ENCODE peak calls at places on chromosome 10, in seven cellular contexts. N is cardiac muscle cell, K is IMR-90, G is PC-3, S is heart left ventricle, I is K562, O is heart right ventricle. R is an unnamed sample. For H3K36me3, the result is how much of the 10 kb centered on the place peaks cover.

GRCh38 chr10:21803374-21803773 is 200.2 kb downstream of the DNAJC1 start:
- DNase-seq in S (no peak), N (no peak), K (no peak), I (no peak), O (no peak), G (no peak), R (no peak)

GRCh38 chr10:53601260-53601875 is 828.8 kb upstream of the MBL2 start:
- DNase-seq in K (peak), O (no peak), S (no peak), N (peak), G (peak), I (peak), R (no peak)

GRCh38 chr10:101736666-101737065 is 39.2 kb downstream of the FGF8 start:
- DNase-seq in G (no peak), K (no peak), N (no peak), S (no peak), O (no peak), I (no peak), R (no peak)

GRCh38 chr10:88756660-88757059 is 3.2 kb upstream of the LIPN start:
- DNase-seq in O (no peak), S (no peak), N (no peak), K (no peak), G (no peak), I (no peak), R (no peak)

GRCh38 chr10:64201936-64202335 is 680.7 kb downstream of the REEP3 start:
- DNase-seq in N (no peak), S (no peak), G (no peak), O (no peak), I (no peak), K (no peak), R (no peak)

GRCh38 chr10:120511165-120511564 is 54.1 kb downstream of the PLPP4 start:
- DNase-seq in N (no peak), G (peak), K (no peak), S (no peak), O (no peak), I (no peak), R (peak)

GRCh38 chr10:84540022-84540616 is 211.7 kb downstream of the CCSER2 start:
- DNase-seq in S (no peak), I (no peak), O (no peak), N (peak), K (peak), G (peak), R (peak)

GRCh38 chr10:113646337-113647201 is 17.3 kb downstream of the NRAP start:
- DNase-seq in S (no peak), G (no peak), N (no peak), O (no peak), I (no peak), K (no peak), R (no peak)

GRCh38 chr10:109914966-109915365 is 8.3 kb downstream of the XPNPEP1 start:
- DNase-seq in S (no peak), K (peak), O (no peak), G (peak), N (peak), I (no peak), R (peak)

GRCh38 chr10:125991009-125991788 is 94.8 kb downstream of the FANK1 start:
- DNase-seq in S (no peak), G (peak), O (no peak), I (no peak), N (no peak), K (no peak), R (no peak)

GRCh38 chr10:77104459-77104980 is 533.1 kb downstream of the KCNMA1 start:
- DNase-seq in K (peak), N (peak), S (peak), O (peak), I (no peak), G (peak), R (peak)

GRCh38 chr10:99467236-99467999 is 37.0 kb upstream of the GOT1 start:
- DNase-seq in O (no peak), I (no peak), K (peak), S (no peak), G (peak), N (no peak), R (no peak)

GRCh38 chr10:22321831-22322662 is 1.1 kb downstream of the BMI1 start:
- DNase-seq in S (no peak), G (no peak), N (peak), O (peak), I (peak), K (no peak), R (no peak)

GRCh38 chr10:29794776-29795635 is 160.2 kb upstream of the SVIL start:
- DNase-seq in G (no peak), I (no peak), K (peak), S (peak), O (no peak), N (peak), R (no peak)

GRCh38 chr10:17768957-17769356 is 17.0 kb downstream of the TMEM236 start:
- DNase-seq in G (no peak), K (peak), S (no peak), O (no peak), N (peak), I (no peak), R (no peak)

GRCh38 chr10:62696798-62697197 is 107.7 kb upstream of the ADO start:
- DNase-seq in O (no peak), N (no peak), G (no peak), K (no peak), S (no peak), I (no peak), R (no peak)

GRCh38 chr10:49619613-49620012 is 5.8 kb downstream of the CHAT start:
- DNase-seq in I (peak), K (no peak), S (no peak), N (no peak), O (no peak), G (no peak), R (no peak)

GRCh38 chr10:129514568-129515451 is 47.8 kb downstream of the MGMT start:
- DNase-seq in I (no peak), N (no peak), G (no peak), O (no peak), K (no peak), S (no peak), R (no peak)

GRCh38 chr10:29555746-29556481 is 78.9 kb downstream of the SVIL start:
- DNase-seq in O (no peak), G (peak), I (no peak), S (no peak), K (peak), N (peak), R (peak)

GRCh38 chr10:133465950-133466474 is 12.3 kb downstream of the SCART1 start:
- DNase-seq in O (no peak), G (no peak), N (no peak), I (no peak), S (no peak), K (no peak), R (no peak)

GRCh38 chr10:1652151-1652550 is 85.2 kb downstream of the ADARB2 start:
- DNase-seq in K (no peak), S (no peak), I (no peak), N (no peak), G (no peak), O (no peak), R (no peak)

GRCh38 chr10:62459072-62459471 is 84.9 kb downstream of the ZNF365 start:
- DNase-seq in O (no peak), K (peak), G (peak), I (no peak), S (no peak), N (peak), R (no peak)

GRCh38 chr10:108465871-108466641 is 1301.5 kb upstream of the SORCS1 start:
- DNase-seq in I (no peak), S (peak), N (peak), K (no peak), G (no peak), O (peak), R (no peak)

GRCh38 chr10:119658274-119658673 is 7.1 kb downstream of the BAG3 start:
- DNase-seq in O (peak), S (peak), N (peak), G (peak), I (peak), K (peak), R (peak)

GRCh38 chr10:114766470-114766869 is 55.1 kb upstream of the FHIP2A start:
- DNase-seq in G (peak), I (no peak), K (peak), O (no peak), N (no peak), S (no peak), R (no peak)

GRCh38 chr10:46228076-46229071 is 58.4 kb upstream of the ANTXRL start:
- DNase-seq in K (peak), I (peak), N (peak), G (peak), O (peak), S (peak), R (no peak)

GRCh38 chr10:127850944-127851343 is 41.8 kb downstream of the CLRN3 start:
- DNase-seq in O (no peak), S (no peak), G (no peak), K (no peak), N (no peak), I (no peak), R (no peak)

GRCh38 chr10:63267414-63268138 is 134.4 kb downstream of the NRBF2 start:
- DNase-seq in K (peak), G (peak), N (peak), S (no peak), O (no peak), I (peak), R (no peak)

GRCh38 chr10:31584789-31585406 is 265.9 kb downstream of the ZEB1 start:
- DNase-seq in N (no peak), I (no peak), O (no peak), K (no peak), G (no peak), S (no peak), R (no peak)

GRCh38 chr10:58693919-58694318 is 181.2 kb downstream of the BICC1 start:
- DNase-seq in I (no peak), O (no peak), K (no peak), N (no peak), G (no peak), S (no peak), R (no peak)

GRCh38 chr10:124117879-124118278 is 24.5 kb upstream of the CHST15 start:
- DNase-seq in I (no peak), O (no peak), S (no peak), K (no peak), N (peak), G (no peak), R (no peak)

GRCh38 chr10:115950320-115950719 is 322.7 kb downstream of the GFRA1 start:
- DNase-seq in N (peak), K (peak), O (no peak), S (no peak), I (no peak), G (no peak), R (no peak)

GRCh38 chr10:60235001-60235400 is 154.7 kb downstream of the ANK3 start:
- DNase-seq in K (peak), N (peak), S (peak), O (no peak), I (no peak), G (peak), R (peak)

GRCh38 chr10:77857272-77857671 is 69.3 kb downstream of the DLG5 start:
- DNase-seq in I (no peak), S (no peak), K (no peak), N (no peak), O (no peak), G (peak), R (no peak)

GRCh38 chr10:88702848-88703597 is 3.0 kb upstream of the LIPK start:
- DNase-seq in K (peak), G (no peak), S (no peak), I (no peak), N (peak), O (no peak), R (peak)

GRCh38 chr10:31320179-31320597 is 1.2 kb downstream of the ZEB1 start:
- DNase-seq in N (peak), G (peak), I (peak), S (peak), K (no peak), O (peak), R (no peak)

DNA sequence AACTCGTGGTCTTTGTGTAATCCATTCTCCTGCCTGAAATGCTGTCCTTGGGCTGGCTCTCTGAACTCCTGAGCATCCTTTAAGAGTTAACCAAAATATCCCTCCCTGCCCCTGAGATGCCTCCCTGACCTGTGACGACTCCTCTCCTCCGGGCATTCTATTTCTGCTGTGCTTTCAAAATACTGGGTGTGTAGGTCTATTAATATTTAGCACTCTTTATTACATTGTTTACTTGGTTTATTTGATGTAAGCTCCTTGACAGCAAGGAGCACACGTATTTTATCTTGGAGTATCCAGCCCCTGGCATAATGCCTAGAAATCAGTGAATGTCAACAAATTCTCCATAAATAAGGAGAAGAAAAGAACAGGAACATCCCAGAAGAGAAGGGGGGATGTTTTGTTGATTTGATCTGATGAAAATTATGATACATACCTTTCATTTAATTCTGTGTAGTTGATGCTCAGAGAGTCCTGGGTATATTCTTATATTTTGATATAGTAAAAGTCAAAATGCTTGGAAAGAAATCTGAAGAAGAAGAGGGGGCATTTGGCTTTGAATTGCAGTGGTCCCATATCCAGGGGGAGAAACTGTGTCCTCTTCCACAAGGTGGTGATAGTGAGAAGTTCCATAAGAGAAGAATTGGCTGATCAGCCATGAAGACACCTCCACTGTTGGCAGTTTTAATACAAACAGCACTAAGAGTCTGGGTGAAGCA is 107.7 kb upstream of the MPP7 start:
- DNase-seq in K (no peak), I (no peak), G (peak), O (no peak), N (peak), S (no peak), R (no peak)
- TF ChIP-seq CTCF in K (no peak), I (peak), G (peak), O (no peak), N (peak), S (no peak), R (no peak)

GRCh38 chr10:5765617-5766016 is 47.6 kb downstream of the GDI2 start:
- DNase-seq in K (no peak), S (no peak), N (no peak), O (no peak), G (no peak), I (no peak), R (no peak)
- H3K36me3 ChIP-seq in K (under half), S (half or more), N (half or more), O (under half), G (under half), I (half or more), R (under half)

DNA sequence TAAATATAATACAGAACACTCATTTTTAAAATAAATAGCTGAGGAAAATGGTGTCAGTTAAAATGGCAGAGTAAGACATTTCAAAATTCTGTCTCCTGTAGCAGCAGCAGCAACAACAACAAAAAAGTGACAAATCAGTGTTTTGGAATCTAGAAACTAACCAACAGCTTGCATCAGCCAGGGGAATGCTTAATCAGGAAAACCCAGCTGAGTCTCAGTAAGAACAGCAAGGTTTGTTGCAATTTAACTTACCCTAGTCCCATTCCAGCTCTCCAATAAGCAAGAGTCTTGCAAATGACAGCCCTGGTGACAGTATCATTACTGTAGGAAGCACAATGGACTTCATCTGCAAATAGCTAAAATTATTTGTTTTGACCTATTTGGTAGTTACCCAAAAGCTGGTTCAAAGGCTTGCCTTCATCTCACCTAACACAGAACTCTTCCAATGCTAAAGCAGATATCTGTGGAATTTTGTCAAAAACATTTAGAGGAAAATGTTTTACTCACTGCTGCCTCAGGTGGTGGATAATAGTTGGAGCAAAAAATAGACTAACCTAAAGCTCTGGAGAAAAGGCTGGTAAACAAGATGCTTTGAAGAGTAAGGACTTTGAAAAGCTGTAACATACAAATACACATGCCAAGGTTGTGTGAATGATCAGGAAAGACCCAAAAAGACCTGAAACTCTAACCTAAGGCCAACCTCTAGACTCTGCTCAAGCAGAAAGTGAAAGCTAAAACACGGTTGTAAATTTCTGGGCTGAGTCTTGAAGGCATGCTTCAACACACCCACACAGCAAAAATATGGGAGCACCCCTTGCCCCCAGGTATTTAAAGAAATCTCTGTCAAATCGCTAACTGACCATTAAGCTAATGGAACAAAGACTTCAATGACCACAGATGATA is 9.9 kb upstream of the ARHGAP22 start:
- DNase-seq in O (no peak), G (peak), S (no peak), N (peak), I (no peak), K (peak), R (no peak)
- TF ChIP-seq CTCF in O (no peak), G (peak), S (no peak), N (peak), I (peak), K (peak), R (peak)

DNA sequence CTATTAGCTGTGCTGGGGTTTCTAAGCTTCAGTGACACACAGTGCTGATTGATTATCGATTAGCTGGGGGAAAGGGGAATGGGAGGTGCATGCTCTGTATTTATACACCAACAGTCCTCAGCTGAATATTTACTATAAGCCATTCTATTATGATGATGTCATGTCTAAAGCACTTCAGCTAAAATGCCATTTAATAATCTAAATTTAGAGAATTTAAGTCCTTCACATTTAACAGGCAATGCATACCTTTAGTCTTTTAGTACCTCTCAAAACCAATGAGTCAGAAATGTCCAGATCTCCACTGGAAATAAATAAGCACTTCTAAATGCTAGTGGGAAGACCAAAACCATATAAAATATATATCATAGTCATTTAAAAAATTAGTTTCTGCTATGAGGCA is 24.6 kb downstream of the RPP38 start:
- DNase-seq in I (no peak), S (no peak), G (peak), K (peak), N (no peak), O (no peak), R (no peak)
- H3K36me3 ChIP-seq in I (under half), S (half or more), G (under half), K (under half), N (under half), O (under half), R (under half)

DNA sequence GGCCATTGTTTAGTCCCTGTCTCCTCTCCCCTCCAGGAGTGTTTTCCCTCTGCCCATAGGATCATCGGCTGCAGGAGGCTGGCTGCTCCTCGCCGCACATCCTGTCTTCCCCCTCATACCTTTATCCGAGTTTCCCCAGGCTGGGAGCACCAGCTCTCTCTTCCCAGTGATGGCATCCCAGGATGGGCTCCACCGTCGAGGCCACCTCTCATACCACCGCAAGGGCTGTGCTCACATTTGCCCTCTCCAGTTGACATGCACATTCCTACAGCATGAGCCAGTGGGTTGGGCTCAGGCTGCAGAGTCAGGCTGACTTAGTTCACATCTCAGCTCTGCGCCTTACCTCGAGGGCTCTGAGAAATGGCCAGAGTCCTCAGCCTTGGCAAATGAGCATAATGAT is 12.1 kb downstream of the HKDC1 start:
- DNase-seq in N (peak), K (peak), S (no peak), O (no peak), G (peak), I (no peak), R (no peak)
- TF ChIP-seq CTCF in N (no peak), K (no peak), S (no peak), O (no peak), G (no peak), I (no peak), R (no peak)

DNA sequence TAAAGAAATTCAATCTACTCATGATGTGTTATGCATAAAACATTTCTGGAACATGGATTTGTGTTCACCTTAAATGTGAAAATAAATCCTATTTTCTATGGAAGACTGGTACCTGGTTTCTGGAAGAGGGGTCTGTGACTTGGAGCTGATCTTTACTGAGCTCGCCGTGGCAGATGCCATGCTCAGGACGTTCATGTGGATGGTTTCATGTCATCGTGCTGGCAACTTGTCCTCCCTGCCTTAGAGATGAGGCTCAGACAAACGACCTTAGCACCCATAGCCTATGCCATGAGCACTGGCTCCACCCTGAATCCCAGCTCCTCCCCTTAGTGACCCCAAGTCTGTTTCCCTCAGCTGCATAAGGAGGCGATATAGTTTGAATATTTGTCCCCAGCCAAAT is 7.3 kb downstream of the PPIF start:
- DNase-seq in G (no peak), O (no peak), N (no peak), K (no peak), I (no peak), S (no peak), R (no peak)
- H3K36me3 ChIP-seq in G (half or more), O (under half), N (under half), K (half or more), I (half or more), S (half or more), R (under half)

GRCh38 chr10:80924063-80924952 is 386.6 kb downstream of the SH2D4B start:
- DNase-seq in N (peak), I (peak), O (no peak), G (peak), S (peak), K (peak), R (no peak)
- TF ChIP-seq CTCF in N (peak), I (peak), O (peak), G (peak), S (peak), K (peak), R (peak)

R was measured in kidney epithelial cell.